ENCODE peak calls at places on chromosomes 1 and 21, in ten cellular contexts. O is sigmoid colon; C is bronchial epithelial cell; L is GM23248; P is psoas muscle; Z is thoracic aorta; N is heart right ventricle; S is CD4-positive, CD25-positive, alpha-beta regulatory T cell; I is right atrium auricular region; E is lung. G is an unnamed sample.

GRCh38 chr1:81044708-81045107 is 756.0 kb upstream of the ADGRL2 start:
- DNase-seq in O (no peak), C (peak; percentile 20), L (no peak), P (no peak), Z (no peak), N (no peak), S (no peak), I (no peak), E (no peak), G (no peak)

GRCh38 chr1:101219919-101220695 is 16.7 kb upstream of the S1PR1 start:
- DNase-seq in O (no peak), C (no peak), L (no peak), P (no peak), Z (no peak), N (peak; percentile 40), S (no peak), I (no peak), E (no peak), G (no peak)

GRCh38 chr1:90325165-90325564 is 330.3 kb downstream of the ZNF326 start:
- DNase-seq in O (no peak), C (no peak), L (no peak), P (no peak), Z (no peak), N (no peak), S (no peak), I (no peak), E (no peak), G (no peak)

GRCh38 chr21:43810505-43811261 is 21.3 kb downstream of the RRP1 start:
- DNase-seq in O (peak; percentile 86), C (peak; percentile 40), L (peak; percentile 73), P (peak; percentile 90), Z (no peak), N (peak; percentile 89), S (peak; percentile 74), I (peak; percentile 83), E (peak; percentile 92), G (peak; percentile 99)

GRCh38 chr1:222613627-222614026 is 4.3 kb upstream of the MIA3 start:
- DNase-seq in O (no peak), C (no peak), L (no peak), P (no peak), Z (no peak), N (no peak), S (no peak), I (no peak), E (no peak), G (no peak)

GRCh38 chr1:153206631-153207030 is 3.4 kb downstream of the LELP1 start:
- DNase-seq in O (no peak), C (no peak), L (no peak), P (no peak), Z (no peak), N (no peak), S (no peak), I (no peak), E (no peak), G (no peak)

GRCh38 chr1:226681652-226682493 is 57.2 kb downstream of the ITPKB start:
- DNase-seq in O (peak; percentile 58), C (no peak), L (no peak), P (no peak), Z (no peak), N (no peak), S (no peak), I (no peak), E (no peak), G (no peak)

GRCh38 chr21:10273196-10273595 is 248.2 kb upstream of the TPTE start:
- DNase-seq in O (no peak), C (peak; percentile 66), L (no peak), P (no peak), Z (no peak), N (no peak), S (no peak), I (no peak), E (no peak), G (no peak)

GRCh38 chr1:27382950-27383627 is at the start of gene CD164L2:
- DNase-seq in O (no peak), C (no peak), L (no peak), P (no peak), Z (no peak), N (no peak), S (peak; percentile 34), I (no peak), E (peak; percentile 69), G (peak; percentile 99)

GRCh38 chr1:208007938-208008342 is 97.0 kb upstream of the CD34 start:
- DNase-seq in O (no peak), C (peak; percentile 68), L (peak; percentile 85), P (no peak), Z (no peak), N (no peak), S (no peak), I (no peak), E (no peak), G (no peak)

GRCh38 chr1:174989540-174990181 is 10.1 kb upstream of the CACYBP start:
- DNase-seq in O (no peak), C (no peak), L (peak; percentile 55), P (peak; percentile 31), Z (no peak), N (no peak), S (no peak), I (no peak), E (no peak), G (no peak)

GRCh38 chr1:10530281-10530740 is 55.6 kb downstream of the PEX14 start:
- DNase-seq in O (peak; percentile 82), C (peak; percentile 65), L (no peak), P (no peak), Z (no peak), N (peak; percentile 40), S (no peak), I (no peak), E (peak; percentile 76), G (peak; percentile 88)

GRCh38 chr1:162541619-162542141 is 19.8 kb upstream of the UAP1 start:
- DNase-seq in O (peak; percentile 91), C (peak; percentile 98), L (peak; percentile 98), P (peak; percentile 52), Z (peak; percentile 53), N (no peak), S (no peak), I (peak; percentile 88), E (no peak), G (no peak)

GRCh38 chr1:171014878-171015277 is 75.8 kb upstream of the FMO3 start:
- DNase-seq in O (no peak), C (no peak), L (no peak), P (no peak), Z (no peak), N (no peak), S (no peak), I (no peak), E (no peak), G (no peak)

GRCh38 chr1:75986478-75986877 is 54.3 kb upstream of the ASB17 start:
- DNase-seq in O (no peak), C (no peak), L (peak; percentile 9), P (no peak), Z (no peak), N (no peak), S (no peak), I (no peak), E (no peak), G (no peak)

GRCh38 chr1:205442051-205442721 is 13.7 kb downstream of the BLACAT1 start:
- DNase-seq in O (no peak), C (no peak), L (no peak), P (no peak), Z (no peak), N (no peak), S (no peak), I (no peak), E (peak; percentile 65), G (peak; percentile 42)

GRCh38 chr21:35222021-35222420 is 172.9 kb upstream of the RUNX1 start:
- DNase-seq in O (no peak), C (no peak), L (peak; percentile 18), P (no peak), Z (no peak), N (no peak), S (no peak), I (no peak), E (no peak), G (no peak)

GRCh38 chr1:39076127-39076798 is 50.1 kb downstream of the NDUFS5 start:
- DNase-seq in O (peak; percentile 92), C (peak; percentile 44), L (peak; percentile 68), P (peak; percentile 81), Z (no peak), N (peak; percentile 76), S (no peak), I (peak; percentile 87), E (no peak), G (no peak)

GRCh38 chr1:29682918-29683314 is 446.6 kb downstream of the PTPRU start:
- DNase-seq in O (no peak), C (no peak), L (peak; percentile 53), P (no peak), Z (no peak), N (peak; percentile 31), S (no peak), I (peak; percentile 42), E (peak; percentile 20), G (peak; percentile 59)

GRCh38 chr1:104380003-104380402 is 630.3 kb downstream of the AMY1C start:
- DNase-seq in O (no peak), C (no peak), L (no peak), P (no peak), Z (no peak), N (no peak), S (no peak), I (no peak), E (no peak), G (no peak)

GRCh38 chr1:170146861-170147260 is 1.1 kb downstream of the NTMT2 start:
- DNase-seq in O (no peak), C (no peak), L (no peak), P (no peak), Z (no peak), N (no peak), S (no peak), I (no peak), E (no peak), G (no peak)

GRCh38 chr1:4590766-4591165 is 63.6 kb upstream of the AJAP1 start:
- DNase-seq in O (no peak), C (no peak), L (no peak), P (no peak), Z (no peak), N (no peak), S (no peak), I (no peak), E (no peak), G (no peak)
- H3K36me3 ChIP-seq in O (no peaks in the 10 kb centered on the region), C (no peaks in the 10 kb centered on the region), L (no peaks in the 10 kb centered on the region), P (no peaks in the 10 kb centered on the region), Z (no peaks in the 10 kb centered on the region), N (no peaks in the 10 kb centered on the region), S (no peaks in the 10 kb centered on the region), I (no peaks in the 10 kb centered on the region), E (no peaks in the 10 kb centered on the region), G (no peaks in the 10 kb centered on the region)

GRCh38 chr1:41515778-41516167 is 31.3 kb upstream of the EDN2 start:
- DNase-seq in O (no peak), C (no peak), L (no peak), P (no peak), Z (no peak), N (no peak), S (no peak), I (no peak), E (no peak), G (no peak)
- H3K4me3 ChIP-seq in O (no peak overlapping the region), C (no peak overlapping the region), L (peak overlapping the region; percentile 70), P (peak overlapping the region; percentile 70), Z (peak overlapping the region; percentile 83), N (peak overlapping the region; percentile 48), S (no peak overlapping the region), I (no peak overlapping the region), E (no peak overlapping the region), G (no peak overlapping the region)

GRCh38 chr21:41362605-41363369 is 960 bp downstream of the MX2 start:
- DNase-seq in O (no peak), C (no peak), L (no peak), P (no peak), Z (no peak), N (no peak), S (no peak), I (no peak), E (no peak), G (no peak)
- H3K27me3 ChIP-seq in O (no peaks in the 10 kb centered on the region), C (peaks cover 2% of the 10 kb centered on the region), L (no peaks in the 10 kb centered on the region), P (no peaks in the 10 kb centered on the region), Z (no peaks in the 10 kb centered on the region), N (no peaks in the 10 kb centered on the region), S (no peaks in the 10 kb centered on the region), I (no peaks in the 10 kb centered on the region), E (no peaks in the 10 kb centered on the region), G (no peaks in the 10 kb centered on the region)

GRCh38 chr1:236837897-236838296 is 42.8 kb downstream of the MTR start:
- DNase-seq in O (no peak), C (peak; percentile 6), L (no peak), P (no peak), Z (no peak), N (no peak), S (no peak), I (no peak), E (no peak), G (no peak)
- H3K36me3 ChIP-seq in O (peaks cover 91% of the 10 kb centered on the region), C (peaks cover 10% of the 10 kb centered on the region), L (peaks cover 69% of the 10 kb centered on the region), P (peaks cover 93% of the 10 kb centered on the region), Z (peaks cover 22% of the 10 kb centered on the region), N (peaks cover 40% of the 10 kb centered on the region), S (peaks cover 84% of the 10 kb centered on the region), I (peaks cover 58% of the 10 kb centered on the region), E (peaks cover 13% of the 10 kb centered on the region), G (peaks cover 10% of the 10 kb centered on the region)

G was measured in H7.